ENCODE peak calls at places on chromosomes 16 and 17, in six cellular contexts. H is occipital lobe; Q is epithelial cell of proximal tubule; P is MM.1S; T is D341Med; F is effector memory CD4-positive, alpha-beta T cell. Y is an unnamed sample.

GRCh38 chr16:30697264-30698138 is 1.5 kb upstream of the SRCAP start:
- DNase-seq in P (peak; percentile 96), H (peak; percentile 95), Q (peak; percentile 56), F (no peak), T (peak; percentile 93), Y (peak; percentile 96)

GRCh38 chr17:1802429-1802828 is 27.3 kb downstream of the SMYD4 start:
- DNase-seq in F (no peak), Q (no peak), P (no peak), T (no peak), H (no peak), Y (no peak)

GRCh38 chr17:82000803-82001649 is 21.7 kb downstream of the CENPX start:
- DNase-seq in Q (no peak), P (no peak), F (no peak), T (no peak), H (no peak), Y (no peak)

GRCh38 chr16:19774024-19774423 is 56.0 kb downstream of the IQCK start:
- DNase-seq in T (no peak), H (no peak), P (no peak), F (no peak), Q (no peak), Y (no peak)

GRCh38 chr17:47239663-47240374 is 13.8 kb upstream of the ITGB3 start:
- DNase-seq in Q (peak; percentile 99), T (peak; percentile 71), F (no peak), H (no peak), P (peak; percentile 52), Y (no peak)

GRCh38 chr17:40850287-40850972 is 16.6 kb downstream of the KRT12 start:
- DNase-seq in H (no peak), F (no peak), Q (no peak), T (no peak), P (no peak), Y (no peak)

GRCh38 chr16:80583466-80583865 is 42.7 kb downstream of the DYNLRB2 start:
- DNase-seq in P (peak; percentile 40), Q (no peak), T (no peak), H (no peak), F (no peak), Y (no peak)

GRCh38 chr17:21298983-21299519 is 14.5 kb downstream of the MAP2K3 start:
- DNase-seq in H (no peak), Q (no peak), F (no peak), T (no peak), P (no peak), Y (no peak)

GRCh38 chr17:36808181-36808661 is 129.1 kb upstream of the LHX1 start:
- DNase-seq in Q (no peak), T (peak; percentile 66), H (no peak), P (no peak), F (no peak), Y (no peak)

GRCh38 chr16:17803625-17804410 is 333.1 kb upstream of the XYLT1 start:
- DNase-seq in Q (no peak), H (no peak), T (no peak), P (no peak), F (no peak), Y (no peak)

GRCh38 chr17:67700037-67700436 is 17.7 kb upstream of the NOL11 start:
- DNase-seq in P (no peak), H (no peak), F (no peak), Q (no peak), T (no peak), Y (no peak)

GRCh38 chr17:5381542-5381941 is 37.9 kb downstream of the NUP88 start:
- DNase-seq in P (no peak), Q (no peak), T (no peak), F (no peak), H (no peak), Y (no peak)

GRCh38 chr17:42345396-42346078 is 42.7 kb downstream of the STAT3 start:
- DNase-seq in H (no peak), Q (no peak), T (no peak), P (no peak), F (no peak), Y (no peak)

GRCh38 chr17:17139972-17140589 is 66.1 kb downstream of the PLD6 start:
- DNase-seq in P (no peak), H (no peak), T (no peak), Q (no peak), F (no peak), Y (no peak)

GRCh38 chr17:1001640-1002411 is 4.9 kb downstream of the TIMM22 start:
- DNase-seq in H (no peak), T (no peak), Q (no peak), F (no peak), P (no peak), Y (no peak)

GRCh38 chr17:16255481-16255901 is 38.5 kb downstream of the PIGL start:
- DNase-seq in Q (no peak), H (peak; percentile 7), F (no peak), T (peak; percentile 33), P (no peak), Y (peak; percentile 13)